ENCODE peak calls at places on chromosomes 1 and 21, in ten cellular contexts. One of them, this sample, is unnamed. For H3K4me1, the result is how much of the 10 kb centered on the place peaks cover.

GRCh38 chr1:47656719-47657685 is 219.2 kb downstream of the FOXD2 start:
- DNase-seq in stomach: peak
- DNase-seq in neural progenitor cell: no peak
- DNase-seq in right atrium auricular region: peak
- DNase-seq in aorta: peak
- DNase-seq in colonic mucosa: no peak
- DNase-seq in sigmoid colon: peak
- DNase-seq in PC-3: no peak
- DNase-seq in tibial artery: peak
- DNase-seq in HCT116: no peak
- DNase-seq in this sample: no peak

GRCh38 chr1:154595621-154596020 is 12.4 kb downstream of the ADAR start:
- DNase-seq in stomach: no peak
- DNase-seq in neural progenitor cell: no peak
- DNase-seq in right atrium auricular region: no peak
- DNase-seq in aorta: no peak
- DNase-seq in colonic mucosa: no peak
- DNase-seq in sigmoid colon: no peak
- DNase-seq in PC-3: peak
- DNase-seq in tibial artery: no peak
- DNase-seq in HCT116: no peak
- DNase-seq in this sample: no peak

GRCh38 chr1:42419449-42419848 is 36.4 kb downstream of the ZMYND12 start:
- DNase-seq in stomach: no peak
- DNase-seq in neural progenitor cell: no peak
- DNase-seq in right atrium auricular region: no peak
- DNase-seq in aorta: no peak
- DNase-seq in colonic mucosa: no peak
- DNase-seq in sigmoid colon: peak
- DNase-seq in PC-3: no peak
- DNase-seq in tibial artery: no peak
- DNase-seq in HCT116: no peak
- DNase-seq in this sample: no peak

GRCh38 chr1:186828612-186829542 is at the start of gene PLA2G4A:
- DNase-seq in stomach: peak
- DNase-seq in neural progenitor cell: peak
- DNase-seq in right atrium auricular region: peak
- DNase-seq in aorta: peak
- DNase-seq in colonic mucosa: peak
- DNase-seq in sigmoid colon: peak
- DNase-seq in PC-3: peak
- DNase-seq in tibial artery: peak
- DNase-seq in HCT116: peak
- DNase-seq in this sample: peak

GRCh38 chr1:7827134-7827955 is 25.5 kb downstream of the UTS2 start:
- DNase-seq in stomach: no peak
- DNase-seq in neural progenitor cell: no peak
- DNase-seq in right atrium auricular region: no peak
- DNase-seq in aorta: peak
- DNase-seq in colonic mucosa: peak
- DNase-seq in sigmoid colon: no peak
- DNase-seq in PC-3: no peak
- DNase-seq in tibial artery: no peak
- DNase-seq in HCT116: no peak
- DNase-seq in this sample: no peak

GRCh38 chr1:27940297-27940696 is 5.5 kb downstream of the SMPDL3B start:
- DNase-seq in stomach: peak
- DNase-seq in neural progenitor cell: peak
- DNase-seq in right atrium auricular region: peak
- DNase-seq in aorta: peak
- DNase-seq in colonic mucosa: peak
- DNase-seq in sigmoid colon: no peak
- DNase-seq in PC-3: peak
- DNase-seq in tibial artery: peak
- DNase-seq in HCT116: no peak
- DNase-seq in this sample: peak

GRCh38 chr1:173914366-173914871 is 2.7 kb downstream of the SERPINC1 start:
- DNase-seq in stomach: peak
- DNase-seq in neural progenitor cell: peak
- DNase-seq in right atrium auricular region: no peak
- DNase-seq in aorta: no peak
- DNase-seq in colonic mucosa: peak
- DNase-seq in sigmoid colon: no peak
- DNase-seq in PC-3: peak
- DNase-seq in tibial artery: no peak
- DNase-seq in HCT116: peak
- DNase-seq in this sample: no peak

GRCh38 chr1:91135799-91136198 is 114.0 kb upstream of the ZNF644 start:
- DNase-seq in stomach: no peak
- DNase-seq in neural progenitor cell: no peak
- DNase-seq in right atrium auricular region: no peak
- DNase-seq in aorta: no peak
- DNase-seq in colonic mucosa: no peak
- DNase-seq in sigmoid colon: no peak
- DNase-seq in PC-3: no peak
- DNase-seq in tibial artery: no peak
- DNase-seq in HCT116: no peak
- DNase-seq in this sample: no peak

GRCh38 chr1:64121766-64122385 is 81.5 kb upstream of the UBE2U start:
- DNase-seq in stomach: no peak
- DNase-seq in neural progenitor cell: no peak
- DNase-seq in right atrium auricular region: no peak
- DNase-seq in aorta: no peak
- DNase-seq in colonic mucosa: no peak
- DNase-seq in sigmoid colon: no peak
- DNase-seq in PC-3: no peak
- DNase-seq in tibial artery: no peak
- DNase-seq in HCT116: no peak
- DNase-seq in this sample: no peak

GRCh38 chr1:181127898-181128453 is 39.5 kb downstream of the IER5 start:
- DNase-seq in stomach: no peak
- DNase-seq in neural progenitor cell: no peak
- DNase-seq in right atrium auricular region: no peak
- DNase-seq in aorta: no peak
- DNase-seq in colonic mucosa: no peak
- DNase-seq in sigmoid colon: no peak
- DNase-seq in PC-3: peak
- DNase-seq in tibial artery: no peak
- DNase-seq in HCT116: no peak
- DNase-seq in this sample: no peak

DNA sequence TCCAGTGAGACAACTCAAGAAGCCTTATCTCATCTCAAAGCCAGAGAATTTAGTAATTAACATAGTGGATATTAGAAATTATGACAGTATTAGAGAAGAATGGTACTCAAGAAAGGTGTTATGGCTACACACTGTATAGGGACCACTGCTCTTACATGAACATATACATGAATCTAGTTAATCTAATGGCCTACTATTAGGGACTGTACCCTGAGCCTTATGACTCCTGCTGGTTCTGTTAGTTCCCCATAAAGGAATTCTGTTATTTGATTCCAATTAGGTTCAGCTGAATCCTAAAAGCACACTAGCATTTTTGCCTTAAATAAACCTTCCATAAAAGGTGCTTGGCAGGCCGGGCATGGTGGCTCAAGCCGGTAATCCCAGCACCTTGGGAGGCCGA is 39.7 kb downstream of the EGLN1 start:
- DNase-seq in stomach: no peak
- DNase-seq in neural progenitor cell: no peak
- DNase-seq in right atrium auricular region: no peak
- DNase-seq in aorta: no peak
- DNase-seq in colonic mucosa: no peak
- DNase-seq in sigmoid colon: no peak
- DNase-seq in PC-3: no peak
- DNase-seq in tibial artery: no peak
- DNase-seq in HCT116: no peak
- DNase-seq in this sample: no peak
- H3K4me1 ChIP-seq in stomach: under half
- H3K4me1 ChIP-seq in neural progenitor cell: under half
- H3K4me1 ChIP-seq in right atrium auricular region: half or more
- H3K4me1 ChIP-seq in aorta: under half
- H3K4me1 ChIP-seq in colonic mucosa: under half
- H3K4me1 ChIP-seq in sigmoid colon: under half
- H3K4me1 ChIP-seq in PC-3: under half
- H3K4me1 ChIP-seq in tibial artery: under half
- H3K4me1 ChIP-seq in HCT116: under half
- H3K4me1 ChIP-seq in this sample: under half

DNA sequence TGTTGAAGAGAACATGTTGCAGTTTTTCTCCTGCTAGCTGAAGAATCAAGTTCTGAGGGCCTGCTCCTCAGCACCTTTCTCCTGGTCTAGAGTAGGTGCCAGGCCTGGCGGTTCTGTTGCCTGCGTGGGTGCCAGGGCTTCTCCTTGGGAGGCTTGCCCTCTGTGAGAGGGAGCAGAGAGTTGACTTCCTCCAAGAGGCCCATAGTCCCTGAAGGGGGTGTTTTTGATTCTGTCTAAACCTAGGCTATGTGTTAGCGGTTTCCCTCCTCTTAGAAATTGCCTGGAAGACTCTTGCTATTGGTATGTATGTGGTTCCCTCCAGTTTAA is 315 bp upstream of the APOBEC4 start:
- DNase-seq in stomach: no peak
- DNase-seq in neural progenitor cell: no peak
- DNase-seq in right atrium auricular region: no peak
- DNase-seq in aorta: no peak
- DNase-seq in colonic mucosa: no peak
- DNase-seq in sigmoid colon: no peak
- DNase-seq in PC-3: no peak
- DNase-seq in tibial artery: no peak
- DNase-seq in HCT116: no peak
- DNase-seq in this sample: no peak
- H3K27ac ChIP-seq in stomach: no peak
- H3K27ac ChIP-seq in neural progenitor cell: no peak
- H3K27ac ChIP-seq in right atrium auricular region: peak
- H3K27ac ChIP-seq in aorta: no peak
- H3K27ac ChIP-seq in colonic mucosa: peak
- H3K27ac ChIP-seq in sigmoid colon: no peak
- H3K27ac ChIP-seq in PC-3: no peak
- H3K27ac ChIP-seq in tibial artery: no peak
- H3K27ac ChIP-seq in HCT116: no peak
- H3K27ac ChIP-seq in this sample: peak

GRCh38 chr21:45409466-45410150 is 4.6 kb downstream of the COL18A1 start:
- DNase-seq in stomach: no peak
- DNase-seq in neural progenitor cell: no peak
- DNase-seq in right atrium auricular region: no peak
- DNase-seq in aorta: peak
- DNase-seq in colonic mucosa: no peak
- DNase-seq in sigmoid colon: peak
- DNase-seq in PC-3: no peak
- DNase-seq in tibial artery: peak
- DNase-seq in HCT116: no peak
- DNase-seq in this sample: no peak

GRCh38 chr21:45410865-45411809 is 6.2 kb downstream of the COL18A1 start:
- DNase-seq in stomach: no peak
- DNase-seq in neural progenitor cell: no peak
- DNase-seq in right atrium auricular region: peak
- DNase-seq in aorta: peak
- DNase-seq in colonic mucosa: no peak
- DNase-seq in sigmoid colon: peak
- DNase-seq in PC-3: no peak
- DNase-seq in tibial artery: no peak
- DNase-seq in HCT116: no peak
- DNase-seq in this sample: no peak

GRCh38 chr21:45408811-45409261 is 3.9 kb downstream of the COL18A1 start:
- DNase-seq in stomach: no peak
- DNase-seq in neural progenitor cell: no peak
- DNase-seq in right atrium auricular region: no peak
- DNase-seq in aorta: peak
- DNase-seq in colonic mucosa: no peak
- DNase-seq in sigmoid colon: peak
- DNase-seq in PC-3: no peak
- DNase-seq in tibial artery: no peak
- DNase-seq in HCT116: no peak
- DNase-seq in this sample: peak

GRCh38 chr21:45411810-45412206 is 6.8 kb downstream of the COL18A1 start:
- DNase-seq in stomach: no peak
- DNase-seq in neural progenitor cell: no peak
- DNase-seq in right atrium auricular region: no peak
- DNase-seq in aorta: peak
- DNase-seq in colonic mucosa: no peak
- DNase-seq in sigmoid colon: peak
- DNase-seq in PC-3: no peak
- DNase-seq in tibial artery: no peak
- DNase-seq in HCT116: no peak
- DNase-seq in this sample: no peak

GRCh38 chr21:45410151-45410864 is 5.3 kb downstream of the COL18A1 start:
- DNase-seq in stomach: no peak
- DNase-seq in neural progenitor cell: no peak
- DNase-seq in right atrium auricular region: no peak
- DNase-seq in aorta: peak
- DNase-seq in colonic mucosa: no peak
- DNase-seq in sigmoid colon: peak
- DNase-seq in PC-3: no peak
- DNase-seq in tibial artery: no peak
- DNase-seq in HCT116: no peak
- DNase-seq in this sample: no peak
- H3K4me1 ChIP-seq in stomach: under half
- H3K4me1 ChIP-seq in neural progenitor cell: half or more
- H3K4me1 ChIP-seq in right atrium auricular region: half or more
- H3K4me1 ChIP-seq in aorta: under half
- H3K4me1 ChIP-seq in colonic mucosa: under half
- H3K4me1 ChIP-seq in sigmoid colon: under half
- H3K4me1 ChIP-seq in PC-3: under half
- H3K4me1 ChIP-seq in tibial artery: half or more
- H3K4me1 ChIP-seq in HCT116: under half
- H3K4me1 ChIP-seq in this sample: under half

DNA sequence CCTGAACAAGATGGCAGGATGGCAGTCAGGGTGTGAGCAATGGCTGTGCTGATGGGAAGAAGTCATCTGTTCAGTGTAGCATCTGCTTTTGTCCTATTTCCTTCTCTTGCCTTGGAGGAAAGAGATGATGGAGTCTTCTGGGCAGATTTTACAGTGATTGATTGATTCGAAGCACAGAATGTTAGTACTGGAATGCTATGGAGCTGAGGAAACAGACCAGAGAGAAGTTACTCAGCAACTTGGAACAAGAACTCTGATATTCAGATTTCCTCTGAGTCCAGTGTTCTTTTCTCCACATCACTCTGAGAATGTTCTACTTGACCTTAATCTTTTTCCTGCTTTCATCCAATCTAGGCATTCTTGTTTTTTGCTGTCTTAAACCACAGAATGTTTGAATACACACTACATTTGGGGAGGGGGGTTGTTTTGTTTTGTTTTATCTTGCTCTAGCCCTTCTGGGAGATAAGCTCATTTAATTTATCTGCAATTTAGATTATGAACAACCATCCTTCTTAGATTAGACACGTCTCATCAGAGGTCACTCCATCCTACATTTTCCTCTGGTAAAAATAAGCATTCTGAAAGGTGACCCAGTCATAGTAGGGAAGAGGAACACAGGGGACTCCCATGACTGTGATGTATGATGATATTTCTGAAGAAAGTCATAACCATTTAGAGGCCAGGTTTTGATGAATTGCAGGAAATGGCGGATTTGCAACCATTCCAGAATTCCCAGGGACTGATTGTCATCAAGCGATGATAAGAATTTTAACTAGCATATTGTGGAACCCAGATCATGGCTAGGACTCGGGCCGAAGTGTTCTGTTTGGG is 286.3 kb downstream of the HLX start:
- DNase-seq in stomach: no peak
- DNase-seq in neural progenitor cell: no peak
- DNase-seq in right atrium auricular region: no peak
- DNase-seq in aorta: no peak
- DNase-seq in colonic mucosa: no peak
- DNase-seq in sigmoid colon: no peak
- DNase-seq in PC-3: no peak
- DNase-seq in tibial artery: no peak
- DNase-seq in HCT116: no peak
- DNase-seq in this sample: no peak
- H3K27ac ChIP-seq in stomach: no peak
- H3K27ac ChIP-seq in neural progenitor cell: no peak
- H3K27ac ChIP-seq in right atrium auricular region: no peak
- H3K27ac ChIP-seq in aorta: no peak
- H3K27ac ChIP-seq in colonic mucosa: no peak
- H3K27ac ChIP-seq in sigmoid colon: peak
- H3K27ac ChIP-seq in PC-3: no peak
- H3K27ac ChIP-seq in tibial artery: no peak
- H3K27ac ChIP-seq in HCT116: no peak
- H3K27ac ChIP-seq in this sample: no peak